ENCODE peak calls at places on chromosomes 16 and 17, in four cellular contexts. Z is IMR-90, I is endothelial cell of umbilical vein, S is K562. M is an unnamed sample.

GRCh38 chr17:9811086-9811485 is 10.8 kb downstream of the GSG1L2 start:
- DNase-seq in Z (no peak), I (no peak), S (no peak), M (no peak)

GRCh38 chr16:31301708-31302400 is 42.1 kb downstream of the ITGAM start:
- DNase-seq in Z (no peak), I (no peak), S (no peak), M (no peak)

GRCh38 chr17:78131172-78132085 is 858 bp downstream of the TMC8 start:
- DNase-seq in Z (no peak), I (no peak), S (no peak), M (no peak)

GRCh38 chr16:83779881-83780280 is 27.9 kb upstream of the HSBP1 start:
- DNase-seq in Z (peak; percentile 59), I (peak; percentile 84), S (no peak), M (no peak)

GRCh38 chr16:86367291-86368072 is 142.8 kb upstream of the FOXF1 start:
- DNase-seq in Z (no peak), I (no peak), S (no peak), M (no peak)

GRCh38 chr17:28573521-28573920 is 2.2 kb upstream of the PIGS start:
- DNase-seq in Z (no peak), I (no peak), S (no peak), M (no peak)

GRCh38 chr17:18008496-18009268 is 30.3 kb downstream of the ATPAF2 start:
- DNase-seq in Z (peak; percentile 72), I (no peak), S (no peak), M (no peak)

GRCh38 chr17:52106638-52107261 is 51.8 kb downstream of the CA10 start:
- DNase-seq in Z (no peak), I (peak; percentile 15), S (peak; percentile 34), M (no peak)

GRCh38 chr17:11490171-11490760 is 108.0 kb upstream of the DNAH9 start:
- DNase-seq in Z (no peak), I (no peak), S (no peak), M (no peak)

GRCh38 chr17:42337442-42337841 is 49.1 kb downstream of the STAT5A start:
- DNase-seq in Z (peak; percentile 81), I (no peak), S (no peak), M (no peak)

GRCh38 chr16:78489072-78489471 is 389.6 kb downstream of the WWOX start:
- DNase-seq in Z (no peak), I (no peak), S (no peak), M (no peak)

GRCh38 chr17:33039874-33040273 is 48.2 kb downstream of the SPACA3 start:
- DNase-seq in Z (peak; percentile 78), I (peak; percentile 18), S (no peak), M (peak; percentile 11)

GRCh38 chr17:64134996-64135395 is 5.1 kb upstream of the ERN1 start:
- DNase-seq in Z (no peak), I (no peak), S (no peak), M (no peak)

GRCh38 chr17:27491713-27492190 is 35.5 kb downstream of the KSR1 start:
- DNase-seq in Z (no peak), I (no peak), S (peak; percentile 90), M (no peak)

GRCh38 chr17:79243603-79243990 is 169.0 kb downstream of the ENGASE start:
- DNase-seq in Z (no peak), I (no peak), S (no peak), M (no peak)

GRCh38 chr16:67961551-67961957 is 6.9 kb downstream of the SLC12A4 start:
- DNase-seq in Z (no peak), I (no peak), S (no peak), M (peak; percentile 100)

GRCh38 chr17:73362697-73363096 is 50.9 kb upstream of the CDC42EP4 start:
- DNase-seq in Z (no peak), I (no peak), S (peak; percentile 41), M (no peak)

GRCh38 chr17:9628509-9628908 is 16.8 kb upstream of the USP43 start:
- DNase-seq in Z (no peak), I (no peak), S (no peak), M (no peak)

GRCh38 chr16:76222087-76222486 is 55.1 kb upstream of the CNTNAP4 start:
- DNase-seq in Z (no peak), I (no peak), S (no peak), M (no peak)

GRCh38 chr17:56521439-56522141 is 71.9 kb upstream of the NOG start:
- DNase-seq in Z (no peak), I (no peak), S (no peak), M (no peak)

GRCh38 chr17:38464723-38465419 is 36.6 kb downstream of the ARHGAP23 start:
- DNase-seq in Z (peak; percentile 94), I (peak; percentile 81), S (peak; percentile 79), M (peak; percentile 48)

GRCh38 chr16:86710602-86710950 is 132.2 kb downstream of the FOXL1 start:
- DNase-seq in Z (no peak), I (no peak), S (no peak), M (no peak)

GRCh38 chr17:7015587-7016020 is 3.2 kb downstream of the RNASEK start:
- DNase-seq in Z (no peak), I (no peak), S (peak; percentile 27), M (no peak)

GRCh38 chr17:44587339-44587738 is 30.1 kb downstream of the FZD2 start:
- DNase-seq in Z (peak; percentile 91), I (peak; percentile 94), S (peak; percentile 54), M (peak; percentile 23)

GRCh38 chr17:33966410-33967063 is 288.5 kb upstream of the CCL2 start:
- DNase-seq in Z (no peak), I (no peak), S (no peak), M (no peak)

GRCh38 chr17:37051839-37052238 is 103.1 kb downstream of the AATF start:
- DNase-seq in Z (no peak), I (no peak), S (no peak), M (no peak)

GRCh38 chr17:37056622-37057021 is 107.9 kb downstream of the AATF start:
- DNase-seq in Z (no peak), I (no peak), S (no peak), M (no peak)

GRCh38 chr17:37055511-37055910 is 106.8 kb downstream of the AATF start:
- DNase-seq in Z (no peak), I (no peak), S (no peak), M (no peak)

GRCh38 chr17:37050905-37051304 is 102.2 kb downstream of the AATF start:
- DNase-seq in Z (peak; percentile 17), I (no peak), S (no peak), M (no peak)

GRCh38 chr17:37054894-37055293 is 106.1 kb downstream of the AATF start:
- DNase-seq in Z (no peak), I (no peak), S (no peak), M (no peak)
- H3K9me1 ChIP-seq in Z (no peaks in the 10 kb centered on the region), I (no peaks in the 10 kb centered on the region), S (no peaks in the 10 kb centered on the region), M (no peaks in the 10 kb centered on the region)

GRCh38 chr16:53945996-53946395 is 242.0 kb downstream of the FTO start:
- DNase-seq in Z (peak; percentile 64), I (peak; percentile 58), S (peak; percentile 30), M (no peak)
- H3K9me1 ChIP-seq in Z (no peaks in the 10 kb centered on the region), I (no peaks in the 10 kb centered on the region), S (no peaks in the 10 kb centered on the region), M (no peaks in the 10 kb centered on the region)

DNA sequence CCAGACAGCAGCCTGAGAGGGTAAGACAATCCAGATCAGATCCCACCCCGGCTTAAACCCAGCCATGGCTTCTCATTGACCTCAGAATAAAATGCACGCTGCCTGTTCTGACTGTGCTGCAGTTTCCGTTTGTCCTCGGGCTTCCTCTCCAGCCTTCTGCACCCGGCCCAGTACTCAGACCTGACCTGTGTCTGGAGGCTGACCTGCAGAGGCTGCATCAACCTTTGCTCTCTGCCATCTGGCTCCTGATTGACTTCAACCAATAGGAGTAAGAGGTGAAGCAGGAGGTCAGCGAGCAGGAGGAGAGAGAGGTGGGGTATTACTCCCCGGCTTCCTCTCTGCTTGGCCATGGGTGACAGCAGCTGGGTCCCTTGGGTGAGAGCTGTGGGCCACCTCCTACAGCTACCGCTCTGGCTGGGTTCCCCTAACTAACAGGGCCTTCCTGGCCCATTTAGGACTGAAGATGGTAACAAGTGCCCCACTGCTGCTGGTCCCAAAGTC is 46.7 kb downstream of the C16orf82 start:
- DNase-seq in Z (no peak), I (no peak), S (no peak), M (no peak)
- H3K9me1 ChIP-seq in Z (no peaks in the 10 kb centered on the region), I (no peaks in the 10 kb centered on the region), S (no peaks in the 10 kb centered on the region), M (no peaks in the 10 kb centered on the region)

DNA sequence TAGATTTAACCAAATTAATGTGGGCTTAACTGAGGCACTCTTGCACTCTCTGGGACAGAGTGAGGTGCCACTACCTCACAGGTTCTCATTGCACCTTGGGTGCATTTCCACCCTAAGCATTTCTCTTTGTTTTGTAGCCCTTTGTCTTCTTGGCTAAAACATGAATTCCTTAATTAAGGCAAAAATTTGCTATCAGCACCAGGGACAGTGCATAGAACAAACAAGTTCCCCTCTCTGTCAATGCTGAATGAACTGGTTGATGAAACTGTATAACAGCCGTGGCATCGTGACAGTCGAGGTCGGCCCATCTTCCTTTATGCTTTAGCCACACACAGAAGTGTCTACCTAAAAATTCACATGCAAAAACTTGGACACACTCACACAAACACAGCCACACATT is 74.8 kb downstream of the HS3ST2 start:
- DNase-seq in Z (peak; percentile 3), I (peak; percentile 6), S (no peak), M (no peak)
- H3K9me1 ChIP-seq in Z (no peaks in the 10 kb centered on the region), I (no peaks in the 10 kb centered on the region), S (no peaks in the 10 kb centered on the region), M (no peaks in the 10 kb centered on the region)

DNA sequence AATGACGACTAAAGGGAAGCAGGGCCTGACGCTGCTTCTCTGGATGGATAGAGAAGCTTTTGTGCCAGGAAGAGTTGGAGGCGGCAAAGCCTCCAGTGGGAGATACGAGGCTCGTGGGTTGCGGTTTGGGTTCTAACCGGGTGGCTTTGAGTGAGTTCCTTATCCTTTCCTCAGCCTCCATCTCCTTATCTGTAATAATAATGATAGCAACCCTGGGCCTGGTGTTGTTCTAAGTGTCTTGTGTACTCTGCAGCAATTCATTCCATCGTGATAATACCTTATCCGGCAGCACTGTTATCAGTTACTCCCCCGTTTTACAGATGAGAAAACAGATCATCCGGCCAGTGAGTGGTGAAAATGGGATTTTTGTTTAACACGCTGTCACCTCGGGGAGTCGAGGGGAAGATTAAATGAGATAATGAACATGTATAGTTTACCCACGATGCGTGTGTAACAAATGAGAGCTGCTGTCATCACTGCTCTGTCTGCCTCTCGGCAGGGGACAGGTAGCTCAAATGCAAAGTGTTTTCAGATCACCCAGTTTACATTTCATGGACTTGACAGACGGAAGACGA is 52.0 kb upstream of the LHX1 start:
- DNase-seq in Z (no peak), I (no peak), S (no peak), M (no peak)
- H3K9me1 ChIP-seq in Z (no peaks in the 10 kb centered on the region), I (no peaks in the 10 kb centered on the region), S (no peaks in the 10 kb centered on the region), M (no peaks in the 10 kb centered on the region)

GRCh38 chr17:71057938-71058337 is 888.6 kb downstream of the KCNJ2 start:
- DNase-seq in Z (no peak), I (no peak), S (no peak), M (no peak)
- H3K9me1 ChIP-seq in Z (no peaks in the 10 kb centered on the region), I (no peaks in the 10 kb centered on the region), S (no peaks in the 10 kb centered on the region), M (no peaks in the 10 kb centered on the region)

DNA sequence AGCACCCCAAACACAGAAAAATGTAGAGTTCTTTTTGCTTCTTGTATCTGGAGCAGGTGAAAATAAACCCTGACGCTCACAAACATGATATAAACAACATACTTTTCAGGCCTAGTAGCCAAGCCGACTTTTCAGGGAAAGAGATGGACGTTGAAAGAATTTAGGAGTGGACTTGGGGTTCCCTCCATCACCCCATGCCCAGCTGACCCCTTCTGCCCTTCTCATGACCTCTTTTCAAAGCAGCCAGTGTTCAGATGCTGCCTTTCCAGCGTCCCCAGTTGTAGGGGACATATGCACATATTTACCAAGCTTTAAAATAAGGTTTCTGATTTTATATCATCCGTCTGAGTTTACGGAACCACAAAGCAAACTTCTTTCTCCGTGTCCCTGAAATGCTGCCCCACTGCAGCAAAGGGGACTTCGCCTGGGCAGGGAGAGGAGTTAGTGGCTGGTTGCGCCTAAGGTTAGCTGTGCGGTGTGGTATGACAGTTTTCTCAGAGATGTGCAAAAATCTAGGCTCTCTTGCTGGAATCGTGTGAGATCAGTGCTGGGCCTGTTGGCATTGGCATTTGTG is 235.5 kb downstream of the MRTFB start:
- DNase-seq in Z (no peak), I (no peak), S (no peak), M (no peak)
- H3K9me1 ChIP-seq in Z (peaks cover 14% of the 10 kb centered on the region), I (no peaks in the 10 kb centered on the region), S (no peaks in the 10 kb centered on the region), M (no peaks in the 10 kb centered on the region)

M was measured in keratinocyte.